ENCODE peak calls at places on chromosomes 11 and 22, in eight cellular contexts. One of them, this sample, is unnamed.

GRCh38 chr11:12716816-12717215 is 42.6 kb downstream of the TEAD1 start:
- DNase-seq in lower lobe of right lung: no peak
- DNase-seq in NCI-H2081 treated with DMSO at 0.1 percent for 48 hours: no peak
- DNase-seq in non-pigmented ciliary epithelial cell: no peak
- DNase-seq in AG04450: no peak
- DNase-seq in NCI-H1105 treated with DMSO at 0.1 percent for 48 hours: no peak
- DNase-seq in stimulated activated CD8-positive, alpha-beta memory T cell treated with anti-CD3 and anti-CD28 coated beads, Interleukin-7, amount 100 ng/mL, for 24 hours: no peak
- DNase-seq in HAP-1: no peak
- DNase-seq in this sample: no peak

GRCh38 chr11:127998421-127998820 is 588.9 kb downstream of the ETS1 start:
- DNase-seq in lower lobe of right lung: no peak
- DNase-seq in NCI-H2081 treated with DMSO at 0.1 percent for 48 hours: no peak
- DNase-seq in non-pigmented ciliary epithelial cell: no peak
- DNase-seq in AG04450: no peak
- DNase-seq in NCI-H1105 treated with DMSO at 0.1 percent for 48 hours: no peak
- DNase-seq in stimulated activated CD8-positive, alpha-beta memory T cell treated with anti-CD3 and anti-CD28 coated beads, Interleukin-7, amount 100 ng/mL, for 24 hours: no peak
- DNase-seq in HAP-1: no peak
- DNase-seq in this sample: no peak

GRCh38 chr11:46363031-46363407 is 15.8 kb downstream of the DGKZ start:
- DNase-seq in lower lobe of right lung: peak
- DNase-seq in NCI-H2081 treated with DMSO at 0.1 percent for 48 hours: no peak
- DNase-seq in non-pigmented ciliary epithelial cell: no peak
- DNase-seq in AG04450: no peak
- DNase-seq in NCI-H1105 treated with DMSO at 0.1 percent for 48 hours: no peak
- DNase-seq in stimulated activated CD8-positive, alpha-beta memory T cell treated with anti-CD3 and anti-CD28 coated beads, Interleukin-7, amount 100 ng/mL, for 24 hours: no peak
- DNase-seq in HAP-1: no peak
- DNase-seq in this sample: no peak

GRCh38 chr22:44707752-44708151 is 5.7 kb downstream of the PRR5 start:
- DNase-seq in lower lobe of right lung: no peak
- DNase-seq in NCI-H2081 treated with DMSO at 0.1 percent for 48 hours: no peak
- DNase-seq in non-pigmented ciliary epithelial cell: no peak
- DNase-seq in AG04450: no peak
- DNase-seq in NCI-H1105 treated with DMSO at 0.1 percent for 48 hours: no peak
- DNase-seq in stimulated activated CD8-positive, alpha-beta memory T cell treated with anti-CD3 and anti-CD28 coated beads, Interleukin-7, amount 100 ng/mL, for 24 hours: no peak
- DNase-seq in HAP-1: no peak
- DNase-seq in this sample: no peak

GRCh38 chr11:65315866-65316233 is 1.2 kb downstream of the CDC42EP2 start:
- DNase-seq in lower lobe of right lung: no peak
- DNase-seq in NCI-H2081 treated with DMSO at 0.1 percent for 48 hours: no peak
- DNase-seq in non-pigmented ciliary epithelial cell: no peak
- DNase-seq in AG04450: no peak
- DNase-seq in NCI-H1105 treated with DMSO at 0.1 percent for 48 hours: no peak
- DNase-seq in stimulated activated CD8-positive, alpha-beta memory T cell treated with anti-CD3 and anti-CD28 coated beads, Interleukin-7, amount 100 ng/mL, for 24 hours: no peak
- DNase-seq in HAP-1: no peak
- DNase-seq in this sample: no peak

GRCh38 chr11:47412152-47412746 is 3.9 kb downstream of the SLC39A13 start:
- DNase-seq in lower lobe of right lung: peak
- DNase-seq in NCI-H2081 treated with DMSO at 0.1 percent for 48 hours: no peak
- DNase-seq in non-pigmented ciliary epithelial cell: no peak
- DNase-seq in AG04450: no peak
- DNase-seq in NCI-H1105 treated with DMSO at 0.1 percent for 48 hours: no peak
- DNase-seq in stimulated activated CD8-positive, alpha-beta memory T cell treated with anti-CD3 and anti-CD28 coated beads, Interleukin-7, amount 100 ng/mL, for 24 hours: no peak
- DNase-seq in HAP-1: peak
- DNase-seq in this sample: peak

GRCh38 chr22:44085743-44086741 is 61.9 kb downstream of the PARVB start:
- DNase-seq in lower lobe of right lung: peak
- DNase-seq in NCI-H2081 treated with DMSO at 0.1 percent for 48 hours: no peak
- DNase-seq in non-pigmented ciliary epithelial cell: no peak
- DNase-seq in AG04450: no peak
- DNase-seq in NCI-H1105 treated with DMSO at 0.1 percent for 48 hours: peak
- DNase-seq in stimulated activated CD8-positive, alpha-beta memory T cell treated with anti-CD3 and anti-CD28 coated beads, Interleukin-7, amount 100 ng/mL, for 24 hours: no peak
- DNase-seq in HAP-1: peak
- DNase-seq in this sample: no peak

GRCh38 chr11:62205441-62205840 is 3.0 kb upstream of the SCGB2A1 start:
- DNase-seq in lower lobe of right lung: no peak
- DNase-seq in NCI-H2081 treated with DMSO at 0.1 percent for 48 hours: no peak
- DNase-seq in non-pigmented ciliary epithelial cell: no peak
- DNase-seq in AG04450: no peak
- DNase-seq in NCI-H1105 treated with DMSO at 0.1 percent for 48 hours: no peak
- DNase-seq in stimulated activated CD8-positive, alpha-beta memory T cell treated with anti-CD3 and anti-CD28 coated beads, Interleukin-7, amount 100 ng/mL, for 24 hours: no peak
- DNase-seq in HAP-1: no peak
- DNase-seq in this sample: no peak

GRCh38 chr11:119175493-119176077 is 7.1 kb downstream of the NLRX1 start:
- DNase-seq in lower lobe of right lung: no peak
- DNase-seq in NCI-H2081 treated with DMSO at 0.1 percent for 48 hours: no peak
- DNase-seq in non-pigmented ciliary epithelial cell: no peak
- DNase-seq in AG04450: no peak
- DNase-seq in NCI-H1105 treated with DMSO at 0.1 percent for 48 hours: no peak
- DNase-seq in stimulated activated CD8-positive, alpha-beta memory T cell treated with anti-CD3 and anti-CD28 coated beads, Interleukin-7, amount 100 ng/mL, for 24 hours: no peak
- DNase-seq in HAP-1: no peak
- DNase-seq in this sample: no peak

GRCh38 chr22:46742576-46743221 is 4.6 kb upstream of the CERK start:
- DNase-seq in lower lobe of right lung: no peak
- DNase-seq in NCI-H2081 treated with DMSO at 0.1 percent for 48 hours: no peak
- DNase-seq in non-pigmented ciliary epithelial cell: no peak
- DNase-seq in AG04450: no peak
- DNase-seq in NCI-H1105 treated with DMSO at 0.1 percent for 48 hours: no peak
- DNase-seq in stimulated activated CD8-positive, alpha-beta memory T cell treated with anti-CD3 and anti-CD28 coated beads, Interleukin-7, amount 100 ng/mL, for 24 hours: no peak
- DNase-seq in HAP-1: no peak
- DNase-seq in this sample: no peak

GRCh38 chr11:117273550-117274289 is 17.4 kb upstream of the BACE1-AS start:
- DNase-seq in lower lobe of right lung: no peak
- DNase-seq in NCI-H2081 treated with DMSO at 0.1 percent for 48 hours: no peak
- DNase-seq in non-pigmented ciliary epithelial cell: peak
- DNase-seq in AG04450: peak
- DNase-seq in NCI-H1105 treated with DMSO at 0.1 percent for 48 hours: no peak
- DNase-seq in stimulated activated CD8-positive, alpha-beta memory T cell treated with anti-CD3 and anti-CD28 coated beads, Interleukin-7, amount 100 ng/mL, for 24 hours: no peak
- DNase-seq in HAP-1: no peak
- DNase-seq in this sample: no peak

GRCh38 chr11:100855466-100856067 is 168.5 kb downstream of the ARHGAP42 start:
- DNase-seq in lower lobe of right lung: no peak
- DNase-seq in NCI-H2081 treated with DMSO at 0.1 percent for 48 hours: peak
- DNase-seq in non-pigmented ciliary epithelial cell: no peak
- DNase-seq in AG04450: no peak
- DNase-seq in NCI-H1105 treated with DMSO at 0.1 percent for 48 hours: peak
- DNase-seq in stimulated activated CD8-positive, alpha-beta memory T cell treated with anti-CD3 and anti-CD28 coated beads, Interleukin-7, amount 100 ng/mL, for 24 hours: no peak
- DNase-seq in HAP-1: peak
- DNase-seq in this sample: no peak

GRCh38 chr22:42685941-42686666 is 34.6 kb downstream of the A4GALT start:
- DNase-seq in lower lobe of right lung: no peak
- DNase-seq in NCI-H2081 treated with DMSO at 0.1 percent for 48 hours: no peak
- DNase-seq in non-pigmented ciliary epithelial cell: no peak
- DNase-seq in AG04450: no peak
- DNase-seq in NCI-H1105 treated with DMSO at 0.1 percent for 48 hours: peak
- DNase-seq in stimulated activated CD8-positive, alpha-beta memory T cell treated with anti-CD3 and anti-CD28 coated beads, Interleukin-7, amount 100 ng/mL, for 24 hours: no peak
- DNase-seq in HAP-1: peak
- DNase-seq in this sample: no peak

GRCh38 chr11:10378362-10378761 is 73.5 kb downstream of the ADM start:
- DNase-seq in lower lobe of right lung: no peak
- DNase-seq in NCI-H2081 treated with DMSO at 0.1 percent for 48 hours: no peak
- DNase-seq in non-pigmented ciliary epithelial cell: no peak
- DNase-seq in AG04450: no peak
- DNase-seq in NCI-H1105 treated with DMSO at 0.1 percent for 48 hours: no peak
- DNase-seq in stimulated activated CD8-positive, alpha-beta memory T cell treated with anti-CD3 and anti-CD28 coated beads, Interleukin-7, amount 100 ng/mL, for 24 hours: no peak
- DNase-seq in HAP-1: no peak
- DNase-seq in this sample: no peak

GRCh38 chr11:25860677-25861445 is 471.1 kb upstream of the ANO3 start:
- DNase-seq in lower lobe of right lung: no peak
- DNase-seq in NCI-H2081 treated with DMSO at 0.1 percent for 48 hours: peak
- DNase-seq in non-pigmented ciliary epithelial cell: peak
- DNase-seq in AG04450: peak
- DNase-seq in NCI-H1105 treated with DMSO at 0.1 percent for 48 hours: peak
- DNase-seq in stimulated activated CD8-positive, alpha-beta memory T cell treated with anti-CD3 and anti-CD28 coated beads, Interleukin-7, amount 100 ng/mL, for 24 hours: no peak
- DNase-seq in HAP-1: no peak
- DNase-seq in this sample: no peak

GRCh38 chr11:2789791-2790580 is 90.2 kb upstream of the KCNQ1OT1 start:
- DNase-seq in lower lobe of right lung: peak
- DNase-seq in NCI-H2081 treated with DMSO at 0.1 percent for 48 hours: no peak
- DNase-seq in non-pigmented ciliary epithelial cell: no peak
- DNase-seq in AG04450: no peak
- DNase-seq in NCI-H1105 treated with DMSO at 0.1 percent for 48 hours: no peak
- DNase-seq in stimulated activated CD8-positive, alpha-beta memory T cell treated with anti-CD3 and anti-CD28 coated beads, Interleukin-7, amount 100 ng/mL, for 24 hours: no peak
- DNase-seq in HAP-1: no peak
- DNase-seq in this sample: no peak

GRCh38 chr11:114160884-114161283 is 101.4 kb downstream of the ZBTB16 start:
- DNase-seq in lower lobe of right lung: no peak
- DNase-seq in NCI-H2081 treated with DMSO at 0.1 percent for 48 hours: no peak
- DNase-seq in non-pigmented ciliary epithelial cell: no peak
- DNase-seq in AG04450: no peak
- DNase-seq in NCI-H1105 treated with DMSO at 0.1 percent for 48 hours: no peak
- DNase-seq in stimulated activated CD8-positive, alpha-beta memory T cell treated with anti-CD3 and anti-CD28 coated beads, Interleukin-7, amount 100 ng/mL, for 24 hours: no peak
- DNase-seq in HAP-1: no peak
- DNase-seq in this sample: no peak

GRCh38 chr11:43916621-43917020 is 25.8 kb upstream of the C11orf96 start:
- DNase-seq in lower lobe of right lung: no peak
- DNase-seq in NCI-H2081 treated with DMSO at 0.1 percent for 48 hours: no peak
- DNase-seq in non-pigmented ciliary epithelial cell: no peak
- DNase-seq in AG04450: no peak
- DNase-seq in NCI-H1105 treated with DMSO at 0.1 percent for 48 hours: no peak
- DNase-seq in stimulated activated CD8-positive, alpha-beta memory T cell treated with anti-CD3 and anti-CD28 coated beads, Interleukin-7, amount 100 ng/mL, for 24 hours: no peak
- DNase-seq in HAP-1: no peak
- DNase-seq in this sample: no peak

This sample was measured in effector memory CD8-positive, alpha-beta T cell.